ENCODE peak calls at places on chromosomes 2 and 18, in four cellular contexts. P, H, R and L are unnamed samples.

GRCh38 chr18:48477353-48477752 is 61.5 kb upstream of the CTIF start:
- DNase-seq in P (no peak), H (no peak), R (no peak), L (no peak)

GRCh38 chr2:162044586-162044985 is 29.4 kb downstream of the DPP4 start:
- DNase-seq in P (no peak), H (no peak), R (no peak), L (no peak)

GRCh38 chr2:97645112-97645699 is 656 bp upstream of the COX5B start:
- DNase-seq in P (no peak), H (no peak), R (peak), L (no peak)

GRCh38 chr2:233049194-233049761 is 10.9 kb upstream of the INPP5D start:
- DNase-seq in P (no peak), H (no peak), R (peak), L (no peak)

GRCh38 chr2:225400060-225400511 is 576 bp downstream of the NYAP2 start:
- DNase-seq in P (peak), H (peak), R (peak), L (peak)

GRCh38 chr2:134412639-134412999 is 158.7 kb downstream of the MGAT5 start:
- DNase-seq in P (no peak), H (no peak), R (no peak), L (no peak)

GRCh38 chr2:44551497-44551896 is 189.8 kb downstream of the CAMKMT start:
- DNase-seq in P (no peak), H (no peak), R (no peak), L (no peak)

GRCh38 chr18:53909668-53910067 is 314.8 kb downstream of the MBD2 start:
- DNase-seq in P (peak), H (no peak), R (no peak), L (peak)

GRCh38 chr2:166653185-166653813 is 159.2 kb upstream of the SCN7A start:
- DNase-seq in P (no peak), H (no peak), R (no peak), L (no peak)

GRCh38 chr2:222338374-222338773 is 39.6 kb upstream of the PAX3 start:
- DNase-seq in P (no peak), H (no peak), R (no peak), L (no peak)

GRCh38 chr2:240147382-240147781 is 6.9 kb upstream of the OTOS start:
- DNase-seq in P (no peak), H (no peak), R (no peak), L (no peak)

GRCh38 chr2:120109186-120110061 is 96.5 kb downstream of the EPB41L5 start:
- DNase-seq in P (peak), H (peak), R (peak), L (no peak)

GRCh38 chr18:5543036-5543671 is 643 bp downstream of the EPB41L3 start:
- DNase-seq in P (no peak), H (no peak), R (no peak), L (no peak)

GRCh38 chr2:42886921-42887320 is 94.5 kb upstream of the HAAO start:
- DNase-seq in P (no peak), H (no peak), R (no peak), L (no peak)

GRCh38 chr2:170887496-170888265 is 41.4 kb upstream of the GORASP2 start:
- DNase-seq in P (no peak), H (no peak), R (no peak), L (no peak)

GRCh38 chr2:71603851-71604708 is 150.7 kb downstream of the DYSF start:
- DNase-seq in P (no peak), H (no peak), R (no peak), L (no peak)

GRCh38 chr2:105235388-105236059 is 6.0 kb upstream of the GPR45 start:
- DNase-seq in P (peak), H (peak), R (peak), L (peak)

GRCh38 chr2:8285081-8285480 is 396.8 kb upstream of the ID2 start:
- DNase-seq in P (no peak), H (no peak), R (no peak), L (peak)

GRCh38 chr2:110804915-110805314 is 72.5 kb downstream of the ACOXL start:
- DNase-seq in P (no peak), H (no peak), R (no peak), L (no peak)

GRCh38 chr2:105950521-105951389 is 206.0 kb downstream of the NCK2 start:
- DNase-seq in P (no peak), H (no peak), R (no peak), L (peak)

GRCh38 chr18:79332601-79333000 is 63.1 kb upstream of the NFATC1 start:
- DNase-seq in P (no peak), H (no peak), R (no peak), L (no peak)

GRCh38 chr2:37656512-37657423 is 14.7 kb downstream of the CDC42EP3 start:
- DNase-seq in P (no peak), H (no peak), R (no peak), L (peak)

GRCh38 chr2:60309326-60309725 is 244.1 kb downstream of the BCL11A start:
- DNase-seq in P (no peak), H (no peak), R (no peak), L (no peak)

GRCh38 chr2:234823877-234824376 is 127.9 kb upstream of the SH3BP4 start:
- DNase-seq in P (peak), H (peak), R (peak), L (no peak)

GRCh38 chr2:203650860-203651613 is 55.4 kb upstream of the CD28 start:
- DNase-seq in P (no peak), H (peak), R (peak), L (no peak)

GRCh38 chr2:121965666-121966065 is 210.2 kb downstream of the TSN start:
- DNase-seq in P (no peak), H (no peak), R (no peak), L (no peak)

GRCh38 chr2:33142874-33143273 is 196.1 kb downstream of the LTBP1 start:
- DNase-seq in P (no peak), H (no peak), R (no peak), L (no peak)

GRCh38 chr2:120550893-120551446 is 184.7 kb upstream of the GLI2 start:
- DNase-seq in P (no peak), H (no peak), R (no peak), L (no peak)

GRCh38 chr18:63532471-63532870 is 9.7 kb upstream of the SERPINB12 start:
- DNase-seq in P (no peak), H (no peak), R (no peak), L (no peak)

GRCh38 chr18:12253027-12253426 is 1.1 kb upstream of the CIDEA start:
- DNase-seq in P (no peak), H (no peak), R (no peak), L (no peak)

GRCh38 chr18:56447972-56448371 is 190.4 kb downstream of the TXNL1 start:
- DNase-seq in P (no peak), H (no peak), R (no peak), L (no peak)

GRCh38 chr2:212494413-212495020 is 44.1 kb downstream of the ERBB4 start:
- DNase-seq in P (no peak), H (peak), R (peak), L (no peak)

GRCh38 chr2:42722328-42723190 is 41.4 kb downstream of the OXER1 start:
- DNase-seq in P (no peak), H (peak), R (peak), L (no peak)